ENCODE peak calls at places on chromosomes 11 and 22, in ten cellular contexts. D is Panc1, X is GM23248, K is neural progenitor cell, F is cardiac muscle cell, H is A549, R is ovary, B is SK-N-SH, Q is pancreas, C is breast epithelium. Z is an unnamed sample. For H3K4me1, the result is how much of the 10 kb centered on the place peaks cover.

GRCh38 chr22:37231406-37232139 is 12.5 kb downstream of the RAC2 start:
- DNase-seq in D (no peak), X (no peak), K (no peak), F (no peak), H (no peak), R (no peak), B (peak), Q (no peak), C (no peak), Z (no peak)

GRCh38 chr11:102794382-102794781 is 3.6 kb downstream of the MMP1 start:
- DNase-seq in D (no peak), X (peak), K (peak), F (peak), H (peak), R (no peak), B (peak), Q (no peak), C (no peak), Z (no peak)

GRCh38 chr22:35904332-35904692 is 124.3 kb downstream of the RBFOX2 start:
- DNase-seq in D (no peak), X (no peak), K (no peak), F (no peak), H (no peak), R (no peak), B (no peak), Q (no peak), C (no peak), Z (no peak)

GRCh38 chr22:37196539-37197450 is 8.7 kb upstream of the C1QTNF6 start:
- DNase-seq in D (no peak), X (peak), K (peak), F (peak), H (peak), R (peak), B (peak), Q (peak), C (peak), Z (peak)

GRCh38 chr22:29083576-29084566 is 11.0 kb downstream of the KREMEN1 start:
- DNase-seq in D (no peak), X (no peak), K (no peak), F (peak), H (no peak), R (no peak), B (no peak), Q (no peak), C (no peak), Z (no peak)

GRCh38 chr11:45337583-45338360 is 51.6 kb upstream of the SYT13 start:
- DNase-seq in D (no peak), X (no peak), K (no peak), F (no peak), H (no peak), R (no peak), B (no peak), Q (no peak), C (no peak), Z (no peak)

GRCh38 chr11:133940034-133940433 is 16.7 kb downstream of the IGSF9B start:
- DNase-seq in D (no peak), X (no peak), K (no peak), F (no peak), H (no peak), R (no peak), B (no peak), Q (no peak), C (no peak), Z (no peak)

GRCh38 chr11:84865791-84866535 is 761.2 kb downstream of the DLG2 start:
- DNase-seq in D (no peak), X (no peak), K (no peak), F (no peak), H (no peak), R (no peak), B (no peak), Q (no peak), C (no peak), Z (no peak)

GRCh38 chr11:134542401-134543143 is 130.5 kb upstream of the B3GAT1 start:
- DNase-seq in D (no peak), X (no peak), K (no peak), F (no peak), H (no peak), R (no peak), B (no peak), Q (no peak), C (no peak), Z (no peak)

GRCh38 chr11:31480930-31481329 is 28.5 kb downstream of the IMMP1L start:
- DNase-seq in D (no peak), X (no peak), K (peak), F (no peak), H (no peak), R (no peak), B (peak), Q (no peak), C (no peak), Z (no peak)

GRCh38 chr11:86608251-86608799 is 64.1 kb downstream of the ME3 start:
- DNase-seq in D (no peak), X (peak), K (peak), F (peak), H (peak), R (peak), B (peak), Q (peak), C (peak), Z (no peak)

GRCh38 chr22:50498322-50498861 is 9.1 kb downstream of the LMF2 start:
- DNase-seq in D (peak), X (peak), K (peak), F (peak), H (peak), R (peak), B (peak), Q (peak), C (no peak), Z (peak)

GRCh38 chr11:20310137-20310536 is 53.4 kb upstream of the HTATIP2 start:
- DNase-seq in D (no peak), X (no peak), K (peak), F (no peak), H (no peak), R (no peak), B (no peak), Q (no peak), C (no peak), Z (no peak)

GRCh38 chr22:35538801-35539321 is 1.8 kb upstream of the RASD2 start:
- DNase-seq in D (no peak), X (peak), K (peak), F (peak), H (peak), R (no peak), B (peak), Q (peak), C (no peak), Z (no peak)

GRCh38 chr11:108069947-108070346 is 51.4 kb upstream of the ACAT1 start:
- DNase-seq in D (no peak), X (peak), K (no peak), F (peak), H (no peak), R (no peak), B (no peak), Q (no peak), C (no peak), Z (no peak)

GRCh38 chr11:102120006-102120405 is 9.8 kb downstream of the YAP1 start:
- DNase-seq in D (no peak), X (peak), K (peak), F (peak), H (peak), R (no peak), B (no peak), Q (no peak), C (no peak), Z (no peak)

GRCh38 chr11:113317297-113317696 is 2.9 kb downstream of the TTC12 start:
- DNase-seq in D (no peak), X (no peak), K (no peak), F (no peak), H (no peak), R (no peak), B (no peak), Q (no peak), C (no peak), Z (no peak)
- H3K4me3 ChIP-seq in D (no peak), X (no peak), K (no peak), F (no peak), H (no peak), R (no peak), B (no peak), Q (no peak), C (no peak), Z (no peak)

DNA sequence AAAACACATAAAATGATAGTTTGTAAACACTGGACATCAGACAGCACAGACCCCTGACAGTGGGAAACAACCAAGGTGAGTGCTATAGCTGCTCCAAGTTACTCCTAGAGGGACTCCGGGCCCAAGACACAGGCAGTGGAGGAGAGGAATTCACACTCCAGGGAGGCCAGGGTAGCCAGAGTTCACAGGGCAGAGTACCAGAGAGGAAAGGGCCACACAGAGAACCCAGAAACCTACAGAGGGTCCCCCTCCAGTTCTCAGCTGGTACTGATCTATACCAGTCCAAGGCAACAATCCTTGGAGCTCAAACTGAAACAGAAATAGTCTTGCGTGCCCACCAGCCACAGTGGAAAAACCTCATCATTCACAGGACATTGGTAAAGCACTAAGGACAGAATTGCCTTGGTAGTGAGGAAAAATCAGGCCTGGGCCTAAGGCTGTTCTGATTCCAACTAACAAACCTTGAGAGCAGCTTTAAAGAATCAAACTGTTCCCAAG is 7.6 kb downstream of the VPS37C start:
- DNase-seq in D (no peak), X (peak), K (no peak), F (peak), H (no peak), R (no peak), B (no peak), Q (no peak), C (peak), Z (no peak)
- H3K4me1 ChIP-seq in D (under half), X (under half), K (under half), F (under half), H (under half), R (under half), B (under half), Q (under half), C (under half), Z (under half)

DNA sequence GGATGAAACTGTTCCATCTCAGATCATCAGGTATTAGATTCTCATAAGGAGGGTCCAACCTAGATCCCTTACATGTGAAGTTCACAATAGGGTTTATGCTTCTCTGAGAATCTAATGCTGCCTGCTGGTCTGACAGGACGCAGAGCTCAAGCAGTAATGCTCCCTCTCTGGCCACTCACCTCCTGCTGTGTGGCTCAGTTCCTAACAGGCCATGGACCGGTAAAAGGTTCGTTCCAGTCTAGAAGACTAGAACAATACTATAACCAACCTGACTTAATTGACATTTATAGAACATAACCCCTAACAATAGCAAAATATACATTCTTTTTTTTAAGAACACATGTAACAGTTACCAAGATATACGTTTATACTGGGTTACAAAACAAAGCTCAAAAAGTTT is 45.8 kb downstream of the ATG16L2 start:
- DNase-seq in D (no peak), X (no peak), K (no peak), F (no peak), H (no peak), R (no peak), B (no peak), Q (no peak), C (no peak), Z (no peak)
- H3K27ac ChIP-seq in D (no peak), X (no peak), K (no peak), F (no peak), H (no peak), R (no peak), B (no peak), Q (no peak), C (no peak), Z (no peak)

GRCh38 chr22:46286941-46287872 is 9.5 kb upstream of the GTSE1 start:
- DNase-seq in D (no peak), X (no peak), K (no peak), F (no peak), H (no peak), R (no peak), B (no peak), Q (peak), C (no peak), Z (no peak)
- H3K4me3 ChIP-seq in D (no peak), X (no peak), K (no peak), F (no peak), H (no peak), R (no peak), B (no peak), Q (no peak), C (no peak), Z (no peak)

GRCh38 chr11:67288198-67288451 is 978 bp upstream of the ANKRD13D start:
- DNase-seq in D (no peak), X (no peak), K (no peak), F (no peak), H (no peak), R (no peak), B (no peak), Q (no peak), C (no peak), Z (no peak)

GRCh38 chr11:67290801-67291200 is 1.7 kb downstream of the ANKRD13D start:
- DNase-seq in D (no peak), X (peak), K (no peak), F (peak), H (no peak), R (no peak), B (no peak), Q (no peak), C (no peak), Z (no peak)

GRCh38 chr11:67288452-67289225 is 464 bp upstream of the ANKRD13D start:
- DNase-seq in D (no peak), X (peak), K (peak), F (peak), H (peak), R (peak), B (peak), Q (peak), C (peak), Z (peak)

GRCh38 chr11:67289226-67289650 is at the start of gene ANKRD13D:
- DNase-seq in D (no peak), X (no peak), K (no peak), F (no peak), H (no peak), R (no peak), B (no peak), Q (no peak), C (no peak), Z (no peak)

GRCh38 chr11:67289651-67290479 is 762 bp downstream of the ANKRD13D start:
- DNase-seq in D (no peak), X (peak), K (peak), F (peak), H (no peak), R (no peak), B (peak), Q (no peak), C (no peak), Z (no peak)
- H3K4me1 ChIP-seq in D (under half), X (under half), K (under half), F (under half), H (under half), R (under half), B (under half), Q (under half), C (under half), Z (half or more)

GRCh38 chr11:71442880-71443279 is 5.3 kb downstream of the DHCR7 start:
- DNase-seq in D (no peak), X (no peak), K (no peak), F (no peak), H (no peak), R (peak), B (no peak), Q (no peak), C (no peak), Z (no peak)

GRCh38 chr11:71446150-71446549 is 2.0 kb downstream of the DHCR7 start:
- DNase-seq in D (no peak), X (no peak), K (no peak), F (no peak), H (no peak), R (no peak), B (no peak), Q (no peak), C (no peak), Z (no peak)

GRCh38 chr11:71442123-71442522 is 6.1 kb downstream of the DHCR7 start:
- DNase-seq in D (no peak), X (no peak), K (no peak), F (no peak), H (no peak), R (no peak), B (no peak), Q (no peak), C (no peak), Z (no peak)

GRCh38 chr11:71444811-71445210 is 3.4 kb downstream of the DHCR7 start:
- DNase-seq in D (no peak), X (no peak), K (no peak), F (no peak), H (no peak), R (no peak), B (no peak), Q (no peak), C (no peak), Z (no peak)

GRCh38 chr11:71443736-71444410 is 4.3 kb downstream of the DHCR7 start:
- DNase-seq in D (no peak), X (no peak), K (no peak), F (no peak), H (no peak), R (no peak), B (no peak), Q (no peak), C (peak), Z (no peak)
- H3K27ac ChIP-seq in D (no peak), X (no peak), K (no peak), F (no peak), H (no peak), R (no peak), B (no peak), Q (no peak), C (no peak), Z (no peak)

DNA sequence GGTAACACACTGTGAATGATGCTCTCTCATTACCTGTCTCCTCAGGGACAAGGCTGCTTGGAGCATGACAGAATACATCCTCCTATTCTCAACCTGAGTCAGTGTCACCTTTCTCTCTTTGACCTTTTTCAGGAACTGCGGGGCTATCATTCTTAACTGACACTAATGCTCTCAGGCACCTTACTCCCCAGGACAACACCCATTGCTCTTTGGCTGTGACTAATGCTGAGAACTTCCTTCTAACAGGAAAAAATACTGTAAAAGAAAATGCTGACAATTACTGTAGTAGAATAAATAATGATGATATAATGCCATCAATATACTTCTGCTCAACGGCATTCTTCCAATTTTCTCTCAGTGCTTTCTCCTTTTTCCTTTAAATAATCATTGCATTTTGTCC is 2082.7 kb upstream of the RAG2 start:
- DNase-seq in D (no peak), X (no peak), K (no peak), F (no peak), H (no peak), R (no peak), B (no peak), Q (no peak), C (no peak), Z (no peak)
- H3K4me3 ChIP-seq in D (no peak), X (no peak), K (no peak), F (no peak), H (no peak), R (no peak), B (no peak), Q (no peak), C (no peak), Z (no peak)

GRCh38 chr11:68935516-68936357 is 32.0 kb downstream of the IGHMBP2 start:
- DNase-seq in D (no peak), X (no peak), K (no peak), F (no peak), H (no peak), R (no peak), B (no peak), Q (no peak), C (no peak), Z (no peak)
- H3K4me1 ChIP-seq in D (under half), X (under half), K (under half), F (under half), H (under half), R (under half), B (under half), Q (under half), C (under half), Z (under half)

GRCh38 chr22:20781272-20781990 is 7.5 kb downstream of the SERPIND1 start:
- DNase-seq in D (no peak), X (peak), K (no peak), F (peak), H (no peak), R (no peak), B (no peak), Q (peak), C (no peak), Z (no peak)
- H3K27ac ChIP-seq in D (no peak), X (no peak), K (no peak), F (no peak), H (no peak), R (no peak), B (no peak), Q (no peak), C (no peak), Z (no peak)

Z was measured in CD8-positive, alpha-beta memory T cell.